ENCODE peak calls at places on chromosomes 1 and 21, in seven cellular contexts. G is NCI-H526; M is CD8-positive, alpha-beta memory T cell; B is H54; X is kidney tubule cell; N is effector memory CD4-positive, alpha-beta T cell; K is pons. Z is an unnamed sample.
A peak's percentile ranks its signal among the peaks of the same experiment; 100 is the strongest.

GRCh38 chr1:58584082-58584895 is 7.2 kb upstream of the TACSTD2 start:
- DNase-seq in M (no peak), B (peak; percentile 81), X (peak; percentile 95), N (no peak), G (no peak), K (no peak), Z (no peak)

GRCh38 chr1:206794294-206794908 is 22.1 kb upstream of the IL10 start:
- DNase-seq in K (no peak), G (no peak), N (no peak), M (no peak), X (no peak), B (no peak), Z (no peak)

GRCh38 chr1:68107771-68108170 is 57.3 kb upstream of the DIRAS3 start:
- DNase-seq in N (no peak), M (no peak), G (no peak), B (no peak), X (no peak), K (no peak), Z (no peak)

GRCh38 chr1:8424539-8425116 is 106.7 kb downstream of the SLC45A1 start:
- DNase-seq in B (no peak), X (peak; percentile 76), G (peak; percentile 53), K (peak; percentile 66), N (peak; percentile 27), M (peak; percentile 70), Z (peak; percentile 79)

GRCh38 chr21:31618696-31619430 is 40.6 kb upstream of the SOD1 start:
- DNase-seq in B (no peak), M (no peak), X (no peak), K (no peak), G (no peak), N (no peak), Z (no peak)

GRCh38 chr21:45246535-45247320 is 41.0 kb downstream of the POFUT2 start:
- DNase-seq in N (no peak), M (no peak), X (no peak), K (no peak), B (no peak), G (no peak), Z (no peak)

GRCh38 chr1:116164890-116165176 is 53.6 kb downstream of the MAB21L3 start:
- DNase-seq in M (no peak), X (no peak), N (no peak), K (no peak), B (no peak), G (no peak), Z (no peak)

GRCh38 chr1:90721210-90722194 is 4.4 kb upstream of the BARHL2 start:
- DNase-seq in K (peak; percentile 62), B (peak; percentile 71), X (peak; percentile 67), M (no peak), G (peak; percentile 88), N (peak; percentile 31), Z (no peak)

GRCh38 chr1:169051171-169051570 is 55.3 kb upstream of the ATP1B1 start:
- DNase-seq in X (no peak), M (no peak), N (no peak), B (no peak), K (no peak), G (no peak), Z (no peak)

GRCh38 chr1:170126691-170127090 is 19.1 kb upstream of the NTMT2 start:
- DNase-seq in N (no peak), X (peak; percentile 91), G (no peak), K (no peak), M (no peak), B (peak; percentile 23), Z (no peak)

GRCh38 chr1:119968068-119968492 is 71.8 kb upstream of the ADAM30 start:
- DNase-seq in G (peak; percentile 81), M (peak; percentile 51), B (no peak), N (peak; percentile 53), K (peak; percentile 49), X (peak; percentile 86), Z (peak; percentile 77)

GRCh38 chr1:84164156-84164555 is 20.1 kb downstream of the PRKACB start:
- DNase-seq in B (no peak), N (no peak), M (no peak), G (peak; percentile 61), K (peak; percentile 73), X (no peak), Z (no peak)

GRCh38 chr1:199243423-199244061 is 604.7 kb downstream of the PTPRC start:
- DNase-seq in X (peak; percentile 63), K (peak; percentile 73), B (peak; percentile 49), M (peak; percentile 36), G (peak; percentile 33), N (peak; percentile 47), Z (peak; percentile 15)